ENCODE peak calls at places on chromosomes 2 and 18, in seven cellular contexts. One of them, this sample, is unnamed.

GRCh38 chr2:163155279-163155883 is 316.8 kb upstream of the KCNH7 start:
- DNase-seq in effector memory CD4-positive, alpha-beta T cell: no peak
- DNase-seq in stimulated activated CD8-positive, alpha-beta memory T cell treated with anti-CD3 and anti-CD28 coated beads, Interleukin-7, amount 100 ng/mL, for 24 hours: no peak
- DNase-seq in stimulated activated CD4-positive, alpha-beta T cell treated with anti-CD3 and anti-CD28 coated beads, Interleukin-2, amount 100 ng/mL, for 48 hours: no peak
- DNase-seq in ELR: peak; percentile 63
- DNase-seq in GM04503: no peak
- DNase-seq in T-helper 9 cell: no peak
- DNase-seq in this sample: no peak

GRCh38 chr18:62982600-62983251 is 267.4 kb downstream of the PHLPP1 start:
- DNase-seq in effector memory CD4-positive, alpha-beta T cell: peak; percentile 9
- DNase-seq in stimulated activated CD8-positive, alpha-beta memory T cell treated with anti-CD3 and anti-CD28 coated beads, Interleukin-7, amount 100 ng/mL, for 24 hours: peak; percentile 19
- DNase-seq in stimulated activated CD4-positive, alpha-beta T cell treated with anti-CD3 and anti-CD28 coated beads, Interleukin-2, amount 100 ng/mL, for 48 hours: peak; percentile 60
- DNase-seq in ELR: peak; percentile 67
- DNase-seq in GM04503: no peak
- DNase-seq in T-helper 9 cell: peak; percentile 27
- DNase-seq in this sample: no peak

GRCh38 chr2:46379213-46380037 is 82.2 kb downstream of the EPAS1 start:
- DNase-seq in effector memory CD4-positive, alpha-beta T cell: no peak
- DNase-seq in stimulated activated CD8-positive, alpha-beta memory T cell treated with anti-CD3 and anti-CD28 coated beads, Interleukin-7, amount 100 ng/mL, for 24 hours: no peak
- DNase-seq in stimulated activated CD4-positive, alpha-beta T cell treated with anti-CD3 and anti-CD28 coated beads, Interleukin-2, amount 100 ng/mL, for 48 hours: no peak
- DNase-seq in ELR: no peak
- DNase-seq in GM04503: no peak
- DNase-seq in T-helper 9 cell: no peak
- DNase-seq in this sample: no peak

GRCh38 chr2:96169868-96170507 is 24.7 kb upstream of the DUSP2 start:
- DNase-seq in effector memory CD4-positive, alpha-beta T cell: no peak
- DNase-seq in stimulated activated CD8-positive, alpha-beta memory T cell treated with anti-CD3 and anti-CD28 coated beads, Interleukin-7, amount 100 ng/mL, for 24 hours: no peak
- DNase-seq in stimulated activated CD4-positive, alpha-beta T cell treated with anti-CD3 and anti-CD28 coated beads, Interleukin-2, amount 100 ng/mL, for 48 hours: no peak
- DNase-seq in ELR: no peak
- DNase-seq in GM04503: no peak
- DNase-seq in T-helper 9 cell: no peak
- DNase-seq in this sample: no peak

GRCh38 chr2:143594745-143595144 is 465.5 kb downstream of the ARHGAP15 start:
- DNase-seq in effector memory CD4-positive, alpha-beta T cell: no peak
- DNase-seq in stimulated activated CD8-positive, alpha-beta memory T cell treated with anti-CD3 and anti-CD28 coated beads, Interleukin-7, amount 100 ng/mL, for 24 hours: no peak
- DNase-seq in stimulated activated CD4-positive, alpha-beta T cell treated with anti-CD3 and anti-CD28 coated beads, Interleukin-2, amount 100 ng/mL, for 48 hours: no peak
- DNase-seq in ELR: no peak
- DNase-seq in GM04503: no peak
- DNase-seq in T-helper 9 cell: no peak
- DNase-seq in this sample: no peak

GRCh38 chr2:241639385-241639784 is 1.9 kb downstream of the ATG4B start:
- DNase-seq in effector memory CD4-positive, alpha-beta T cell: no peak
- DNase-seq in stimulated activated CD8-positive, alpha-beta memory T cell treated with anti-CD3 and anti-CD28 coated beads, Interleukin-7, amount 100 ng/mL, for 24 hours: no peak
- DNase-seq in stimulated activated CD4-positive, alpha-beta T cell treated with anti-CD3 and anti-CD28 coated beads, Interleukin-2, amount 100 ng/mL, for 48 hours: no peak
- DNase-seq in ELR: no peak
- DNase-seq in GM04503: no peak
- DNase-seq in T-helper 9 cell: no peak
- DNase-seq in this sample: no peak

GRCh38 chr18:12886498-12887126 is 2.6 kb upstream of the PTPN2 start:
- DNase-seq in effector memory CD4-positive, alpha-beta T cell: no peak
- DNase-seq in stimulated activated CD8-positive, alpha-beta memory T cell treated with anti-CD3 and anti-CD28 coated beads, Interleukin-7, amount 100 ng/mL, for 24 hours: no peak
- DNase-seq in stimulated activated CD4-positive, alpha-beta T cell treated with anti-CD3 and anti-CD28 coated beads, Interleukin-2, amount 100 ng/mL, for 48 hours: no peak
- DNase-seq in ELR: peak; percentile 58
- DNase-seq in GM04503: no peak
- DNase-seq in T-helper 9 cell: no peak
- DNase-seq in this sample: no peak

GRCh38 chr2:100004959-100005387 is 137.4 kb downstream of the AFF3 start:
- DNase-seq in effector memory CD4-positive, alpha-beta T cell: no peak
- DNase-seq in stimulated activated CD8-positive, alpha-beta memory T cell treated with anti-CD3 and anti-CD28 coated beads, Interleukin-7, amount 100 ng/mL, for 24 hours: no peak
- DNase-seq in stimulated activated CD4-positive, alpha-beta T cell treated with anti-CD3 and anti-CD28 coated beads, Interleukin-2, amount 100 ng/mL, for 48 hours: no peak
- DNase-seq in ELR: no peak
- DNase-seq in GM04503: no peak
- DNase-seq in T-helper 9 cell: no peak
- DNase-seq in this sample: no peak

GRCh38 chr2:147156970-147157369 is 687.9 kb upstream of the ACVR2A start:
- DNase-seq in effector memory CD4-positive, alpha-beta T cell: no peak
- DNase-seq in stimulated activated CD8-positive, alpha-beta memory T cell treated with anti-CD3 and anti-CD28 coated beads, Interleukin-7, amount 100 ng/mL, for 24 hours: no peak
- DNase-seq in stimulated activated CD4-positive, alpha-beta T cell treated with anti-CD3 and anti-CD28 coated beads, Interleukin-2, amount 100 ng/mL, for 48 hours: no peak
- DNase-seq in ELR: no peak
- DNase-seq in GM04503: no peak
- DNase-seq in T-helper 9 cell: no peak
- DNase-seq in this sample: no peak

This sample was measured in AG04449.